ENCODE peak calls at places on chromosomes 5 and 9, in four cellular contexts. V, U, C and L are unnamed samples.

GRCh38 chr5:43286623-43287022 is 26.6 kb downstream of the HMGCS1 start:
- DNase-seq in V (no peak), U (no peak), C (no peak), L (no peak)

GRCh38 chr5:10140195-10140973 is 109.3 kb downstream of the ATPSCKMT start:
- DNase-seq in V (no peak), U (peak), C (no peak), L (no peak)

GRCh38 chr5:115778417-115778816 is 38.0 kb downstream of the CDO1 start:
- DNase-seq in V (no peak), U (no peak), C (no peak), L (no peak)

GRCh38 chr5:96533371-96533770 is 100.3 kb upstream of the PCSK1 start:
- DNase-seq in V (no peak), U (no peak), C (no peak), L (no peak)

GRCh38 chr5:168106008-168106761 is 185.3 kb upstream of the WWC1 start:
- DNase-seq in V (no peak), U (no peak), C (no peak), L (no peak)

GRCh38 chr5:157520911-157521703 is 54.5 kb downstream of the ADAM19 start:
- DNase-seq in V (no peak), U (no peak), C (peak), L (no peak)

GRCh38 chr9:15927131-15927530 is 374.3 kb downstream of the CCDC171 start:
- DNase-seq in V (no peak), U (no peak), C (no peak), L (no peak)

GRCh38 chr9:4118666-4119065 is 181.2 kb downstream of the GLIS3 start:
- DNase-seq in V (no peak), U (no peak), C (no peak), L (no peak)

GRCh38 chr5:87909382-87909781 is 359.3 kb downstream of the TMEM161B start:
- DNase-seq in V (no peak), U (no peak), C (no peak), L (no peak)

GRCh38 chr5:126780165-126780827 is 3.4 kb downstream of the LMNB1 start:
- DNase-seq in V (peak), U (no peak), C (no peak), L (no peak)

GRCh38 chr5:35230043-35230611 is at the start of gene PRLR:
- DNase-seq in V (peak), U (no peak), C (peak), L (no peak)

GRCh38 chr9:122129969-122130368 is 29.6 kb downstream of the NDUFA8 start:
- DNase-seq in V (no peak), U (no peak), C (no peak), L (no peak)

GRCh38 chr9:133874061-133874638 is 118.0 kb downstream of the VAV2 start:
- DNase-seq in V (no peak), U (no peak), C (no peak), L (no peak)

GRCh38 chr5:163815240-163815791 is 309.9 kb downstream of the MAT2B start:
- DNase-seq in V (no peak), U (no peak), C (no peak), L (no peak)

GRCh38 chr5:8683528-8683927 is 814.6 kb downstream of the MTRR start:
- DNase-seq in V (no peak), U (peak), C (no peak), L (no peak)

GRCh38 chr5:1341863-1342262 is 3.0 kb downstream of the CLPTM1L start:
- DNase-seq in V (no peak), U (no peak), C (no peak), L (no peak)

GRCh38 chr5:10760033-10760975 is 730 bp downstream of the DAP start:
- DNase-seq in V (peak), U (peak), C (peak), L (no peak)

GRCh38 chr5:36657563-36657995 is 51.2 kb downstream of the SLC1A3 start:
- DNase-seq in V (peak), U (no peak), C (peak), L (no peak)

GRCh38 chr5:95733100-95733499 is 2.0 kb downstream of the RHOBTB3 start:
- DNase-seq in V (no peak), U (no peak), C (no peak), L (no peak)

GRCh38 chr5:36158144-36158543 is 6.2 kb downstream of the SKP2 start:
- DNase-seq in V (no peak), U (no peak), C (no peak), L (no peak)

GRCh38 chr9:129609486-129610192 is 11.3 kb downstream of the C9orf50 start:
- DNase-seq in V (peak), U (no peak), C (peak), L (no peak)

GRCh38 chr9:69155341-69156030 is 18.6 kb upstream of the TJP2 start:
- DNase-seq in V (no peak), U (no peak), C (no peak), L (no peak)

GRCh38 chr5:114857951-114858401 is 311.7 kb downstream of the TRIM36 start:
- DNase-seq in V (no peak), U (no peak), C (no peak), L (no peak)

GRCh38 chr5:68432682-68433081 is 217.1 kb downstream of the PIK3R1 start:
- DNase-seq in V (no peak), U (no peak), C (no peak), L (no peak)

GRCh38 chr5:135353952-135354721 is 44.9 kb downstream of the MACROH2A1 start:
- DNase-seq in V (no peak), U (no peak), C (no peak), L (no peak)

GRCh38 chr9:115276621-115277020 is 158.7 kb upstream of the TNC start:
- DNase-seq in V (no peak), U (no peak), C (no peak), L (no peak)

GRCh38 chr5:80094339-80094738 is 59.2 kb downstream of the THBS4 start:
- DNase-seq in V (no peak), U (no peak), C (no peak), L (no peak)

GRCh38 chr9:130865921-130866320 is 30.7 kb downstream of the QRFP start:
- DNase-seq in V (no peak), U (no peak), C (no peak), L (no peak)

GRCh38 chr9:137383453-137384115 is 39.4 kb downstream of the EXD3 start:
- DNase-seq in V (no peak), U (no peak), C (no peak), L (no peak)

GRCh38 chr5:150616506-150616905 is 24.0 kb upstream of the SYNPO start:
- DNase-seq in V (no peak), U (no peak), C (no peak), L (no peak)

GRCh38 chr5:136374003-136374402 is 8.7 kb upstream of the TRPC7 start:
- DNase-seq in V (no peak), U (no peak), C (no peak), L (no peak)

GRCh38 chr5:139684881-139685749 is 37.0 kb downstream of the CXXC5 start:
- DNase-seq in V (peak), U (no peak), C (peak), L (no peak)

GRCh38 chr9:71357346-71357745 is 235.9 kb upstream of the TRPM3 start:
- DNase-seq in V (no peak), U (no peak), C (no peak), L (no peak)

GRCh38 chr5:61916621-61917620 is 389.1 kb upstream of the KIF2A start:
- DNase-seq in V (no peak), U (no peak), C (no peak), L (no peak)

GRCh38 chr5:68522863-68523262 is 307.3 kb downstream of the PIK3R1 start:
- DNase-seq in V (no peak), U (no peak), C (no peak), L (no peak)

GRCh38 chr5:100584889-100585288 is 49.7 kb downstream of the FAM174A start:
- DNase-seq in V (no peak), U (no peak), C (no peak), L (no peak)

GRCh38 chr9:34869390-34869789 is 88.7 kb upstream of the PHF24 start:
- DNase-seq in V (no peak), U (no peak), C (no peak), L (no peak)

GRCh38 chr9:137479315-137479861 is 20.3 kb upstream of the NSMF start:
- DNase-seq in V (no peak), U (peak), C (no peak), L (no peak)